ENCODE peak calls at places on chromosomes 16 and 17, in eight cellular contexts. G is adrenal gland; W is CD8-positive, alpha-beta memory T cell; T is colonic mucosa; V is fibroblast of lung; M is astrocyte; N is hepatocyte; O is pancreas. Q is an unnamed sample.

GRCh38 chr16:85798283-85798776 is 1.0 kb downstream of the EMC8 start:
- DNase-seq in O (no peak), N (peak; percentile 39), M (peak; percentile 2), W (no peak), V (no peak), T (no peak), G (no peak), Q (no peak)

GRCh38 chr17:43027091-43028032 is 2.3 kb downstream of the RND2 start:
- DNase-seq in O (no peak), M (no peak), T (no peak), W (no peak), V (no peak), G (no peak), N (no peak), Q (no peak)

GRCh38 chr17:61352408-61352770 is 47.3 kb upstream of the TBX2 start:
- DNase-seq in N (no peak), G (no peak), W (no peak), O (no peak), M (no peak), T (no peak), V (peak; percentile 24), Q (no peak)

GRCh38 chr17:16052486-16052885 is 52.9 kb downstream of the TTC19 start:
- DNase-seq in W (no peak), V (no peak), O (no peak), T (no peak), G (no peak), N (no peak), M (peak; percentile 36), Q (no peak)

GRCh38 chr16:70749681-70750601 is 51.0 kb downstream of the VAC14 start:
- DNase-seq in V (peak; percentile 60), W (no peak), T (no peak), G (peak; percentile 37), O (peak; percentile 55), M (no peak), N (no peak), Q (no peak)

GRCh38 chr17:49748791-49749190 is 15.1 kb downstream of the FAM117A start:
- DNase-seq in N (no peak), T (no peak), M (no peak), V (no peak), G (no peak), O (no peak), W (peak; percentile 49), Q (no peak)

GRCh38 chr17:17661834-17662233 is 19.4 kb upstream of the RAI1 start:
- DNase-seq in V (no peak), N (no peak), T (no peak), O (no peak), G (no peak), M (no peak), W (no peak), Q (no peak)

GRCh38 chr16:11629071-11630030 is 38.9 kb upstream of the SNN start:
- DNase-seq in W (no peak), O (no peak), G (no peak), V (peak; percentile 71), N (no peak), T (no peak), M (peak; percentile 54), Q (no peak)

GRCh38 chr16:59259964-59260348 is 525.8 kb upstream of the GOT2 start:
- DNase-seq in W (no peak), M (no peak), V (no peak), G (no peak), O (no peak), N (no peak), T (no peak), Q (no peak)

GRCh38 chr17:69592692-69593350 is 178.3 kb downstream of the MAP2K6 start:
- DNase-seq in G (no peak), N (no peak), V (peak; percentile 76), O (no peak), M (peak; percentile 59), T (no peak), W (no peak), Q (peak; percentile 63)

GRCh38 chr16:58128181-58128631 is 975 bp downstream of the CFAP20 start:
- DNase-seq in M (no peak), O (no peak), G (no peak), T (peak; percentile 38), N (no peak), V (no peak), W (no peak), Q (peak; percentile 34)

GRCh38 chr16:58127634-58128033 is 1.5 kb downstream of the CFAP20 start:
- DNase-seq in T (no peak), M (no peak), N (no peak), O (no peak), W (no peak), G (no peak), V (no peak), Q (peak; percentile 59)

GRCh38 chr16:58126451-58126968 is 2.7 kb downstream of the CFAP20 start:
- DNase-seq in O (no peak), G (no peak), M (no peak), W (no peak), N (no peak), T (no peak), V (no peak), Q (peak; percentile 31)

GRCh38 chr16:58125781-58126335 is 3.3 kb downstream of the CFAP20 start:
- DNase-seq in W (no peak), V (no peak), N (no peak), T (no peak), O (no peak), G (no peak), M (no peak), Q (peak; percentile 20)

DNA sequence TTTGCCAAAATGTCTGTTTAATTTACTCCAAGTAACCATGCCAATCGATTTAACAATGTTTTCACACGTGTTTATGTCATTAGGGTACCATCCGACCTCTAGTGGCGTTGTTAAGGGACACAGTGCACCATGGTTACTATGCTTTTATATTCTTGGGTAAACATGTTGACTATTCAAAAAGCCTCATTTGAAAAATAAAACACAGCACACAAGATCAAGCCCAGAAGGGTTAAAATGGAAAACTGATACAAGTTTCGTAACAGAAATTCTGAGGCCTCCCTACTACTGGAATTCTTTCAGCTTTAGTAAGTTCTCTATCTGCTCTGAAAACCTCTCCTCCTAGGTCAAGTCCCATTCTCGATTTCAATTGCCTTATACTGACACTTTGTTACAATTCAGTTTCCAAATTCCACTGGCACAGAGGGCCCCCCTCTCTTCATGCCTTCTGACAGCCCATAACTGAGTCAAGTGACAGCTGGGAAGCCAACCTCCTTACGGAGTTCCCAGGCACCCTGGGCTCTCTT is 2.1 kb downstream of the CFAP20 start:
- DNase-seq in W (no peak), G (no peak), V (peak; percentile 68), M (peak; percentile 39), T (no peak), N (no peak), O (no peak), Q (peak; percentile 85)
- H3K27ac ChIP-seq in W (peak overlapping the region; percentile 66), G (peak overlapping the region; percentile 7), V (peak overlapping the region; percentile 86), M (peak overlapping the region; percentile 60), T (no peak overlapping the region), N (peak overlapping the region; percentile 45), O (peak overlapping the region; percentile 57), Q (peak overlapping the region; percentile 95)

GRCh38 chr17:57579245-57579644 is 165.9 kb downstream of the CCDC182 start:
- DNase-seq in M (no peak), G (no peak), O (no peak), T (no peak), V (no peak), W (no peak), N (no peak), Q (no peak)
- H3K36me3 ChIP-seq in M (no peaks in the 10 kb centered on the region), G (no peaks in the 10 kb centered on the region), O (no peaks in the 10 kb centered on the region), T (no peaks in the 10 kb centered on the region), V (no peaks in the 10 kb centered on the region), W (no peaks in the 10 kb centered on the region), N (no peaks in the 10 kb centered on the region), Q (no peaks in the 10 kb centered on the region)

DNA sequence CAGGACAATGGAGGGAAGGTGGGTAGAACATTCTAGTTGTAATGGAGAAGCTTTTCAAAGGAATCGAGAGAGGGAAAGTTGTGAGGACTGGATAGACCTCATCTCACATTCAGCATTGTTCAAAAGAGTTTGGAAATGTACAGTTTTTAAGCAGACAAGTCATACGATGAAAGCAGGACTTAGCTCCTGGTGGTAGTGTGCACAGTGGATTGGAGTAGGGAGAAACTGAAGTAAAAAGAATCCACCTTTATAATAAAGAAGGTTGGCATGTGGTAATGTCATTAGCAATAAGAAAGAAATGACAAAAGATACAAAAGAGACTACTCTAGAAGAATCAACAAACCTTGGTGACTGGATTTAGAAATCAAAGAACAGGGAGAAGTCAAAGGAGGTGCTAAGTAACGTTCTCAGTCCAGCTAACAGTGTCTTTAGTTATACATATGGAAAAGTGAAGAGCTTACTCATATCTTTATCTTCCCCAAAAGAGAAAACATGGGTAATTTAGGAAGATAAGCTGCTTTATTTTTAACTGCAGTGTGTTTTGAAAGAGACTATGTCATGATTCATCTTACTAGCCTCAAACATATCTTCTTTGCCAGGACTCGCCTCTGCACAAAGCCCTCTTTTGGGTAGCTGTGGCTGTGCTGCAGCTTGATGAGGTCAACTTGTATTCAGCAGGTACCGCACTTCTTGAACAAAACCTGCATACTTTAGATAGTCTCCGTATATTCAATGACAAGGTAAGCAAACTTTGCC is 18.7 kb upstream of the EVI2A start:
- DNase-seq in M (peak; percentile 90), O (no peak), G (no peak), V (peak; percentile 79), N (no peak), T (no peak), W (no peak), Q (peak; percentile 86)
- H3K27ac ChIP-seq in M (peak overlapping the region; percentile 33), O (no peak overlapping the region), G (no peak overlapping the region), V (no peak overlapping the region), N (no peak overlapping the region), T (no peak overlapping the region), W (no peak overlapping the region), Q (peak overlapping the region; percentile 27)

GRCh38 chr17:81558941-81559806 is 7.0 kb upstream of the FAAP100 start:
- DNase-seq in G (no peak), N (no peak), O (no peak), T (no peak), M (no peak), V (no peak), W (no peak), Q (no peak)
- H3K36me3 ChIP-seq in G (peaks cover 71% of the 10 kb centered on the region), N (no peaks in the 10 kb centered on the region), O (no peaks in the 10 kb centered on the region), T (peaks cover 15% of the 10 kb centered on the region), M (peaks cover 24% of the 10 kb centered on the region), V (peaks cover 25% of the 10 kb centered on the region), W (no peaks in the 10 kb centered on the region), Q (peaks cover 26% of the 10 kb centered on the region)

GRCh38 chr17:56206351-56206750 is 53.1 kb downstream of the ANKFN1 start:
- DNase-seq in M (no peak), G (no peak), O (no peak), T (no peak), N (no peak), W (no peak), V (no peak), Q (no peak)
- H3K27ac ChIP-seq in M (no peak overlapping the region), G (no peak overlapping the region), O (no peak overlapping the region), T (no peak overlapping the region), N (no peak overlapping the region), W (no peak overlapping the region), V (no peak overlapping the region), Q (no peak overlapping the region)